ENCODE peak calls at places on chromosomes 12 and 14, in eight cellular contexts. One of them, this sample, is unnamed.

GRCh38 chr12:124399622-124400021 is 104.7 kb downstream of the RFLNA start:
- DNase-seq in tibial nerve: no peak
- DNase-seq in uterus: peak
- DNase-seq in bronchial epithelial cell: no peak
- DNase-seq in WTC11: peak
- DNase-seq in Calu3: peak
- DNase-seq in LNCaP clone FGC: no peak
- DNase-seq in thyroid gland: no peak
- DNase-seq in this sample: no peak

GRCh38 chr12:80708535-80709328 is 1.3 kb downstream of the MYF6 start:
- DNase-seq in thyroid gland: no peak
- DNase-seq in WTC11: no peak
- DNase-seq in uterus: no peak
- DNase-seq in Calu3: no peak
- DNase-seq in bronchial epithelial cell: no peak
- DNase-seq in LNCaP clone FGC: no peak
- DNase-seq in tibial nerve: no peak
- DNase-seq in this sample: no peak

GRCh38 chr14:27730204-27730603 is 1036.4 kb upstream of the FOXG1 start:
- DNase-seq in WTC11: no peak
- DNase-seq in uterus: no peak
- DNase-seq in LNCaP clone FGC: no peak
- DNase-seq in bronchial epithelial cell: no peak
- DNase-seq in tibial nerve: no peak
- DNase-seq in thyroid gland: no peak
- DNase-seq in Calu3: no peak
- DNase-seq in this sample: no peak

GRCh38 chr12:14854586-14855163 is 11.3 kb upstream of the ART4 start:
- DNase-seq in LNCaP clone FGC: no peak
- DNase-seq in WTC11: no peak
- DNase-seq in thyroid gland: no peak
- DNase-seq in uterus: no peak
- DNase-seq in bronchial epithelial cell: no peak
- DNase-seq in Calu3: no peak
- DNase-seq in tibial nerve: no peak
- DNase-seq in this sample: no peak

GRCh38 chr12:12439636-12440035 is 82.8 kb downstream of the BORCS5 start:
- DNase-seq in uterus: no peak
- DNase-seq in thyroid gland: no peak
- DNase-seq in Calu3: peak
- DNase-seq in WTC11: no peak
- DNase-seq in LNCaP clone FGC: no peak
- DNase-seq in tibial nerve: no peak
- DNase-seq in bronchial epithelial cell: peak
- DNase-seq in this sample: no peak

GRCh38 chr14:21476526-21476924 is 234 bp downstream of the RAB2B start:
- DNase-seq in LNCaP clone FGC: peak
- DNase-seq in bronchial epithelial cell: peak
- DNase-seq in uterus: peak
- DNase-seq in tibial nerve: peak
- DNase-seq in thyroid gland: peak
- DNase-seq in WTC11: peak
- DNase-seq in Calu3: peak
- DNase-seq in this sample: no peak

GRCh38 chr12:94561943-94562411 is 88.4 kb downstream of the TMCC3 start:
- DNase-seq in LNCaP clone FGC: peak
- DNase-seq in uterus: no peak
- DNase-seq in WTC11: no peak
- DNase-seq in Calu3: peak
- DNase-seq in bronchial epithelial cell: peak
- DNase-seq in thyroid gland: peak
- DNase-seq in tibial nerve: no peak
- DNase-seq in this sample: no peak

GRCh38 chr14:75489480-75489837 is 32.8 kb upstream of the BATF start:
- DNase-seq in tibial nerve: no peak
- DNase-seq in uterus: no peak
- DNase-seq in bronchial epithelial cell: no peak
- DNase-seq in LNCaP clone FGC: no peak
- DNase-seq in WTC11: no peak
- DNase-seq in thyroid gland: no peak
- DNase-seq in Calu3: no peak
- DNase-seq in this sample: no peak

GRCh38 chr14:34365309-34365915 is 96.6 kb downstream of the SPTSSA start:
- DNase-seq in bronchial epithelial cell: no peak
- DNase-seq in thyroid gland: no peak
- DNase-seq in LNCaP clone FGC: no peak
- DNase-seq in Calu3: no peak
- DNase-seq in WTC11: no peak
- DNase-seq in tibial nerve: no peak
- DNase-seq in uterus: no peak
- DNase-seq in this sample: no peak

GRCh38 chr12:91189526-91189925 is 6.9 kb upstream of the DCN start:
- DNase-seq in WTC11: no peak
- DNase-seq in tibial nerve: no peak
- DNase-seq in thyroid gland: no peak
- DNase-seq in LNCaP clone FGC: no peak
- DNase-seq in bronchial epithelial cell: peak
- DNase-seq in Calu3: no peak
- DNase-seq in uterus: no peak
- DNase-seq in this sample: peak

GRCh38 chr14:74492413-74493342 is at the start of gene NPC2:
- DNase-seq in LNCaP clone FGC: no peak
- DNase-seq in bronchial epithelial cell: peak
- DNase-seq in uterus: no peak
- DNase-seq in tibial nerve: no peak
- DNase-seq in thyroid gland: no peak
- DNase-seq in Calu3: no peak
- DNase-seq in WTC11: no peak
- DNase-seq in this sample: no peak

GRCh38 chr14:50773632-50774541 is 57.1 kb downstream of the NIN start:
- DNase-seq in thyroid gland: peak
- DNase-seq in WTC11: peak
- DNase-seq in bronchial epithelial cell: peak
- DNase-seq in LNCaP clone FGC: no peak
- DNase-seq in Calu3: peak
- DNase-seq in uterus: no peak
- DNase-seq in tibial nerve: peak
- DNase-seq in this sample: no peak

GRCh38 chr14:71130491-71131179 is 223.4 kb downstream of the PCNX1 start:
- DNase-seq in tibial nerve: no peak
- DNase-seq in uterus: no peak
- DNase-seq in Calu3: peak
- DNase-seq in bronchial epithelial cell: peak
- DNase-seq in LNCaP clone FGC: no peak
- DNase-seq in WTC11: no peak
- DNase-seq in thyroid gland: no peak
- DNase-seq in this sample: no peak

GRCh38 chr12:66965613-66966012 is 286.7 kb upstream of the GRIP1 start:
- DNase-seq in WTC11: no peak
- DNase-seq in thyroid gland: no peak
- DNase-seq in tibial nerve: no peak
- DNase-seq in LNCaP clone FGC: no peak
- DNase-seq in bronchial epithelial cell: no peak
- DNase-seq in Calu3: no peak
- DNase-seq in uterus: no peak
- DNase-seq in this sample: no peak

GRCh38 chr12:14910090-14910915 is 24.6 kb upstream of the MGP start:
- DNase-seq in thyroid gland: no peak
- DNase-seq in bronchial epithelial cell: peak
- DNase-seq in tibial nerve: no peak
- DNase-seq in LNCaP clone FGC: no peak
- DNase-seq in uterus: no peak
- DNase-seq in Calu3: no peak
- DNase-seq in WTC11: no peak
- DNase-seq in this sample: no peak

GRCh38 chr14:34064349-34064748 is 113.5 kb upstream of the EGLN3 start:
- DNase-seq in thyroid gland: peak
- DNase-seq in bronchial epithelial cell: peak
- DNase-seq in tibial nerve: peak
- DNase-seq in uterus: peak
- DNase-seq in Calu3: no peak
- DNase-seq in WTC11: no peak
- DNase-seq in LNCaP clone FGC: no peak
- DNase-seq in this sample: no peak

GRCh38 chr12:27969011-27969900 is 3.3 kb downstream of the PTHLH start:
- DNase-seq in uterus: peak
- DNase-seq in WTC11: peak
- DNase-seq in bronchial epithelial cell: no peak
- DNase-seq in LNCaP clone FGC: no peak
- DNase-seq in thyroid gland: peak
- DNase-seq in Calu3: peak
- DNase-seq in tibial nerve: no peak
- DNase-seq in this sample: no peak
- TF ChIP-seq CTCF in uterus: no peak
- TF ChIP-seq CTCF in WTC11: no peak
- TF ChIP-seq CTCF in bronchial epithelial cell: peak
- TF ChIP-seq CTCF in LNCaP clone FGC: no peak
- TF ChIP-seq CTCF in thyroid gland: no peak
- TF ChIP-seq CTCF in Calu3: no peak
- TF ChIP-seq CTCF in tibial nerve: no peak
- TF ChIP-seq CTCF in this sample: peak

DNA sequence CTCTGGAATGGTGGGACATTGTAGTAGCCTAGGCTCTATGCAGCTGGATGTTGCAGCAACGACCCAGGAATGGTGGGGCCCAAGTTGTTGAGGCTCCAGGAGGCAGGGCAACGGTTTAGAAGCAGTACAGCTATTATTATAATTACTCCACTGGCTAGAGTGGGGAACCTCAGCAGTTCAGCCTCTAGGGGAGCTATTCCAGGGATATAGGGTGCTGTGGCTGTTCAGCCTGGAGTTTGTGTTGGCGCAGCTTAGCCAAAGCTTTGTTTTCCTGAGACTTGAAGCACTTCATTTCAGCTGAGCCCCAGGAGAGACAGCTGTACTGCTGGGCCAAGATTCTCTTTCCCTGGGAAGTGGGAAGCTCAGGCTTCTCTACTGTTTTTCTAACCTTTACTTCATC is 1023.0 kb upstream of the ATXN7L3B start:
- DNase-seq in bronchial epithelial cell: no peak
- DNase-seq in uterus: no peak
- DNase-seq in Calu3: no peak
- DNase-seq in tibial nerve: no peak
- DNase-seq in thyroid gland: no peak
- DNase-seq in WTC11: peak
- DNase-seq in LNCaP clone FGC: no peak
- DNase-seq in this sample: no peak
- TF ChIP-seq CTCF in bronchial epithelial cell: no peak
- TF ChIP-seq CTCF in uterus: no peak
- TF ChIP-seq CTCF in Calu3: no peak
- TF ChIP-seq CTCF in tibial nerve: no peak
- TF ChIP-seq CTCF in thyroid gland: no peak
- TF ChIP-seq CTCF in WTC11: peak
- TF ChIP-seq CTCF in LNCaP clone FGC: no peak
- TF ChIP-seq CTCF in this sample: no peak

GRCh38 chr12:51262758-51263177 is 7.4 kb downstream of the SMAGP start:
- DNase-seq in tibial nerve: no peak
- DNase-seq in LNCaP clone FGC: no peak
- DNase-seq in bronchial epithelial cell: peak
- DNase-seq in uterus: no peak
- DNase-seq in thyroid gland: peak
- DNase-seq in Calu3: peak
- DNase-seq in WTC11: peak
- DNase-seq in this sample: no peak
- TF ChIP-seq CTCF in tibial nerve: no peak
- TF ChIP-seq CTCF in LNCaP clone FGC: peak
- TF ChIP-seq CTCF in bronchial epithelial cell: peak
- TF ChIP-seq CTCF in uterus: no peak
- TF ChIP-seq CTCF in thyroid gland: peak
- TF ChIP-seq CTCF in Calu3: no peak
- TF ChIP-seq CTCF in WTC11: no peak
- TF ChIP-seq CTCF in this sample: peak

GRCh38 chr14:102509744-102510615 is at the start of gene ANKRD9:
- DNase-seq in bronchial epithelial cell: peak
- DNase-seq in WTC11: peak
- DNase-seq in Calu3: peak
- DNase-seq in uterus: peak
- DNase-seq in LNCaP clone FGC: peak
- DNase-seq in thyroid gland: peak
- DNase-seq in tibial nerve: peak
- DNase-seq in this sample: peak
- TF ChIP-seq CTCF in bronchial epithelial cell: no peak
- TF ChIP-seq CTCF in WTC11: no peak
- TF ChIP-seq CTCF in Calu3: no peak
- TF ChIP-seq CTCF in uterus: no peak
- TF ChIP-seq CTCF in LNCaP clone FGC: peak
- TF ChIP-seq CTCF in thyroid gland: no peak
- TF ChIP-seq CTCF in tibial nerve: no peak
- TF ChIP-seq CTCF in this sample: no peak

DNA sequence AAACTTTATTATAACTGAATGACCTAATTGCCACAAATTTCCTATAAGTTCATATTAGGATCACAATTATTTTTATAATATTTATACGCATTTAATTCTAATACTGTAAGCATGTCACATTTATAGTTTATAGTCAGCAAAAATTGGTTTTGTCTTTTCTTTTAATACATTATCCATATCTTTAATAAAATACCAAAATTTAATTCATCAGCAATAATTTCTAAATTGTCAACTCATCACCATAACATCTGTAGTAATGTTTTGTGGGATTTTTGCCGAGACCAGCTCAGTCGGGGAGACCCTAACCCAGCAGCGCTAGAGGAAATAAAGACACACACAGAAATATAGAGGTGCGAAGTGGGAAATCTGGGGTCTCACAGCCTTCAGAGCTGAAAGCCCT is 254.2 kb downstream of the KIF21A start:
- DNase-seq in Calu3: no peak
- DNase-seq in LNCaP clone FGC: no peak
- DNase-seq in uterus: no peak
- DNase-seq in bronchial epithelial cell: no peak
- DNase-seq in tibial nerve: no peak
- DNase-seq in WTC11: no peak
- DNase-seq in thyroid gland: no peak
- DNase-seq in this sample: no peak
- TF ChIP-seq CTCF in Calu3: no peak
- TF ChIP-seq CTCF in LNCaP clone FGC: no peak
- TF ChIP-seq CTCF in uterus: no peak
- TF ChIP-seq CTCF in bronchial epithelial cell: no peak
- TF ChIP-seq CTCF in tibial nerve: no peak
- TF ChIP-seq CTCF in WTC11: no peak
- TF ChIP-seq CTCF in thyroid gland: no peak
- TF ChIP-seq CTCF in this sample: no peak

GRCh38 chr14:68476965-68477455 is 315.9 kb downstream of the ZFP36L1 start:
- DNase-seq in uterus: no peak
- DNase-seq in bronchial epithelial cell: no peak
- DNase-seq in Calu3: no peak
- DNase-seq in tibial nerve: no peak
- DNase-seq in WTC11: no peak
- DNase-seq in LNCaP clone FGC: no peak
- DNase-seq in thyroid gland: no peak
- DNase-seq in this sample: no peak
- TF ChIP-seq CTCF in uterus: no peak
- TF ChIP-seq CTCF in bronchial epithelial cell: no peak
- TF ChIP-seq CTCF in Calu3: no peak
- TF ChIP-seq CTCF in tibial nerve: no peak
- TF ChIP-seq CTCF in WTC11: no peak
- TF ChIP-seq CTCF in LNCaP clone FGC: no peak
- TF ChIP-seq CTCF in thyroid gland: no peak
- TF ChIP-seq CTCF in this sample: no peak